ENCODE peak calls at places on chromosomes 12 and 14, in four cellular contexts. V, C, I and Y are unnamed samples.

GRCh38 chr14:26596722-26597030 is 1.2 kb downstream of the NOVA1 start:
- DNase-seq in C (no peak), V (peak; percentile 29), I (no peak), Y (no peak)

GRCh38 chr12:27818421-27818918 is 38.4 kb upstream of the MANSC4 start:
- DNase-seq in C (no peak), V (no peak), I (no peak), Y (no peak)

GRCh38 chr14:49892301-49892635 is 614 bp upstream of the ARF6 start:
- DNase-seq in I (no peak), C (peak; percentile 34), V (peak; percentile 85), Y (peak; percentile 34)

GRCh38 chr12:123973552-123974341 is 732 bp downstream of the ZNF664 start:
- DNase-seq in C (peak; percentile 9), V (peak; percentile 21), I (peak; percentile 11), Y (peak; percentile 10)

GRCh38 chr12:94240171-94240570 is 91.8 kb downstream of the PLXNC1 start:
- DNase-seq in V (no peak), C (no peak), I (no peak), Y (no peak)

GRCh38 chr12:116368196-116369194 is 91.0 kb upstream of the MED13L start:
- DNase-seq in C (no peak), I (no peak), V (no peak), Y (no peak)

GRCh38 chr12:39605996-39606395 is 13.6 kb downstream of the ABCD2 start:
- DNase-seq in V (no peak), C (no peak), I (no peak), Y (no peak)

GRCh38 chr14:99513946-99514551 is 32.8 kb downstream of the CCNK start:
- DNase-seq in V (no peak), I (no peak), C (no peak), Y (no peak)

GRCh38 chr14:85280074-85280473 is 249.9 kb upstream of the FLRT2 start:
- DNase-seq in V (no peak), I (no peak), C (no peak), Y (no peak)

GRCh38 chr12:1591029-1591428 is 3.4 kb downstream of the FBXL14 start:
- DNase-seq in V (no peak), I (no peak), C (peak; percentile 40), Y (no peak)

GRCh38 chr12:39912211-39912980 is 193.5 kb downstream of the SLC2A13 start:
- DNase-seq in I (no peak), V (no peak), C (no peak), Y (no peak)

GRCh38 chr12:24494401-24494800 is 454.5 kb downstream of the BCAT1 start:
- DNase-seq in V (no peak), C (no peak), I (no peak), Y (no peak)

GRCh38 chr12:93191956-93192355 is 185.8 kb upstream of the NUDT4 start:
- DNase-seq in V (no peak), C (no peak), I (no peak), Y (no peak)

GRCh38 chr14:81245771-81246170 is 25.0 kb upstream of the GTF2A1 start:
- DNase-seq in V (no peak), C (no peak), I (no peak), Y (no peak)

GRCh38 chr12:117188961-117189724 is 1.1 kb downstream of the FBXO21 start:
- DNase-seq in I (no peak), V (peak; percentile 22), C (no peak), Y (no peak)

GRCh38 chr12:84661732-84662326 is 250.8 kb downstream of the SLC6A15 start:
- DNase-seq in C (no peak), V (no peak), I (no peak), Y (no peak)

GRCh38 chr14:99574099-99574880 is 29.7 kb downstream of the CCDC85C start:
- DNase-seq in C (no peak), V (peak; percentile 72), I (no peak), Y (no peak)

GRCh38 chr14:79841433-79841832 is 369.9 kb downstream of the DIO2 start:
- DNase-seq in C (no peak), V (no peak), I (no peak), Y (no peak)

GRCh38 chr14:64279719-64280668 is 14.2 kb downstream of the ESR2 start:
- DNase-seq in V (no peak), I (no peak), C (no peak), Y (no peak)

GRCh38 chr14:73789996-73790581 is 61.5 kb upstream of the PTGR2 start:
- DNase-seq in V (no peak), I (no peak), C (no peak), Y (no peak)

GRCh38 chr14:25049559-25050493 is at the start of gene STXBP6:
- DNase-seq in I (no peak), C (no peak), V (peak; percentile 72), Y (no peak)

GRCh38 chr14:34843011-34843554 is 32.1 kb downstream of the BAZ1A start:
- DNase-seq in V (peak; percentile 55), I (no peak), C (no peak), Y (no peak)